ENCODE peak calls at places on chromosomes 6 and 20, in five cellular contexts. M, P, B, U and X are unnamed samples.
A peak's percentile ranks its signal among the peaks of the same experiment; 100 is the strongest.

GRCh38 chr6:79467716-79468115 is 69.5 kb downstream of the LCA5 start:
- DNase-seq in B (no peak), M (no peak), U (no peak), P (no peak), X (no peak)

GRCh38 chr6:74764486-74764885 is 441.4 kb downstream of the COL12A1 start:
- DNase-seq in M (no peak), U (no peak), P (no peak), B (no peak), X (no peak)

GRCh38 chr6:144899161-144899560 is 614.0 kb downstream of the UTRN start:
- DNase-seq in M (no peak), U (no peak), P (no peak), B (no peak), X (no peak)

GRCh38 chr20:45945678-45946148 is 11.2 kb downstream of the PCIF1 start:
- DNase-seq in U (no peak), B (peak; percentile 86), M (no peak), P (no peak), X (no peak)

GRCh38 chr20:38932457-38933120 is 6.4 kb downstream of the FAM83D start:
- DNase-seq in P (no peak), U (no peak), M (no peak), B (no peak), X (no peak)

GRCh38 chr6:62371840-62372239 is 85.8 kb upstream of the KHDRBS2 start:
- DNase-seq in M (no peak), B (no peak), U (no peak), P (no peak), X (no peak)

GRCh38 chr20:46509523-46509922 is 3.8 kb downstream of the ZNF334 start:
- DNase-seq in M (no peak), U (no peak), B (no peak), P (no peak), X (no peak)

GRCh38 chr20:58646703-58647102 is 4.4 kb upstream of the STX16 start:
- DNase-seq in P (no peak), M (no peak), B (peak; percentile 30), U (no peak), X (no peak)

GRCh38 chr6:13327691-13328075 is 654 bp downstream of the TBC1D7 start:
- DNase-seq in U (no peak), M (no peak), P (no peak), B (no peak), X (peak; percentile 35)

GRCh38 chr6:167401525-167402194 is 76.8 kb downstream of the TTLL2 start:
- DNase-seq in U (no peak), M (peak; percentile 21), P (no peak), B (no peak), X (no peak)

GRCh38 chr6:12709116-12709515 is 7.5 kb upstream of the PHACTR1 start:
- DNase-seq in M (no peak), B (no peak), P (no peak), U (no peak), X (no peak)

GRCh38 chr20:17871861-17872260 is 96.7 kb downstream of the SNX5 start:
- DNase-seq in P (no peak), B (no peak), M (no peak), U (no peak), X (no peak)

GRCh38 chr6:140623498-140623897 is 1249.0 kb upstream of the CITED2 start:
- DNase-seq in B (no peak), M (no peak), P (no peak), U (no peak), X (no peak)

GRCh38 chr6:129312865-129313264 is 397.1 kb downstream of the ARHGAP18 start:
- DNase-seq in M (no peak), B (no peak), P (no peak), U (no peak), X (no peak)

GRCh38 chr6:2891768-2892170 is 11.3 kb downstream of the SERPINB9 start:
- DNase-seq in P (no peak), B (no peak), U (peak; percentile 79), M (peak; percentile 93), X (no peak)

GRCh38 chr6:100426689-100427338 is 37.9 kb downstream of the SIM1 start:
- DNase-seq in M (no peak), P (no peak), B (no peak), U (no peak), X (peak; percentile 22)

DNA sequence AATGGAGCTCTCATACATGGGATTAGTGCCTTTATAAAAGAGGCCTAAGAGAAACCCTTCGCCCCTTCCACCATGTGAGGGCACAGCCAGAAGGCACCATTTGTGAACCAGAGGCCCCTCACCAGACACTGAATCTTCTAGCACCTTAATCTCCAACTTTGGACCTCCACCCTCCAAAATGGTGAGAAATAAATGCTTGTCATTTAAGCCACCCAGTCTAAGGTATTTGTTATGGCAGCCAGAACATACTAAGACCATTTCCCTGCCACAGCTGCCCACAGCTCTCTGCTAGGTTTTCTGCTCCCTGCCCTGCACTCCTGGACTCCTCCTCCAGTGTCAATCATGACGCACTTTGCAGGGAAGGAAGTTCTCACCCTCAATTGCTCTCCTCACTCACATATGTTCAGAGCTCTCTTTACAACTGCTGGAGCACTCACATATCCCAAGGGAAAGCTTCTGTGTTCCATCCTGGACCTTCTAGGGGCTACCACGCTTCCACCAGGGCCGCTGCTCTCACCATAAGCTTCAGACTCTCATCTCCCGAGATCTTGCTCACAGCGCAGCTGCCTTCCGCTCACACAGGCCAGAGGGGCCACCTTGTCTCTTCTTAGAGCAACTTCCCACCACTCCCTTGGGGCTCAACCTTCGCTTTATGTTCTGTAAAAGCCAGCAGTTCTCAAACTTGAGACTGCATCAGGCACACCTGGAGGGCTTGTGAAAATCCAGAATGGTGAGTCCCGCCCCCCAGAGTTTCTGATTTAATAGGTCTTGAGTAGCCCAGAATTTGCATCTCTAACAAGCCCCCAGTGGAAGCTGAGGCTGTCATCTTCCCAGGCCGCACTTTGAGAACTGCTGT is 1.6 kb upstream of the LY86 start:
- DNase-seq in U (peak; percentile 24), B (no peak), M (no peak), P (no peak), X (no peak)
- H3K4me1 ChIP-seq in U (peaks cover 39% of the 10 kb centered on the region), B (no peaks in the 10 kb centered on the region), M (no peaks in the 10 kb centered on the region), P (no peaks in the 10 kb centered on the region), X (no peaks in the 10 kb centered on the region)

DNA sequence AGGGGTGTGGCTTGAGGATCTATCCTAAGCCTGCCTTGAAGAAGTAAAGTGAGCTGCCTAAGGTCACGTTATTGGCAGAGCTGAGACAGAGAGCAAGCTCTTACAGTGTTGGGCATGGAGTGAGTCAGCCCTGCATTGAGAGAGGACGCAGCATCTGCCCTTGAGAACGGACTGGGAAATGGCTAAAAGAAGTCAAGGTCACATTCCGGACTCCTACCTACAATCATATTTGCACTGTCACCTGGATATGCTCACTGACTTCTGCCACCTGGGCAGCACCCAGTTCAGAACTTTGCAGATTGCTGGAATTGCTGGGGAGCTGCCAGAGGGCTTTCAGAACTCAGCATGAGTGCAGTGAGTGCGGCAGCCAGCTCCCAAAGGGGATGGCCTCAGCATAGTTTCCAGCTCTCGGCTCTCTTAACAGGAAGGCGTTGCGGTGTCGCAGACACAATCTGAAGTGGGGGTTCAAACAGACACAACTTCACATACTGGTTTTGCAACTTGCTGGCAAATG is 199.3 kb upstream of the SGK1 start:
- DNase-seq in B (no peak), P (peak; percentile 80), M (no peak), U (no peak), X (no peak)
- H3K36me3 ChIP-seq in B (no peaks in the 10 kb centered on the region), P (no peaks in the 10 kb centered on the region), M (no peaks in the 10 kb centered on the region), U (no peaks in the 10 kb centered on the region), X (no peaks in the 10 kb centered on the region)

GRCh38 chr20:23153696-23154341 is 67.7 kb upstream of the CD93 start:
- DNase-seq in M (no peak), U (no peak), P (no peak), B (no peak), X (no peak)

GRCh38 chr20:23151885-23152284 is 65.8 kb upstream of the CD93 start:
- DNase-seq in P (no peak), M (no peak), U (no peak), B (no peak), X (no peak)

GRCh38 chr20:23151008-23151703 is 65.0 kb upstream of the CD93 start:
- DNase-seq in B (no peak), U (no peak), P (no peak), M (no peak), X (no peak)

GRCh38 chr20:23152308-23152892 is 66.3 kb upstream of the CD93 start:
- DNase-seq in P (peak; percentile 91), B (no peak), U (no peak), M (peak; percentile 80), X (no peak)

DNA sequence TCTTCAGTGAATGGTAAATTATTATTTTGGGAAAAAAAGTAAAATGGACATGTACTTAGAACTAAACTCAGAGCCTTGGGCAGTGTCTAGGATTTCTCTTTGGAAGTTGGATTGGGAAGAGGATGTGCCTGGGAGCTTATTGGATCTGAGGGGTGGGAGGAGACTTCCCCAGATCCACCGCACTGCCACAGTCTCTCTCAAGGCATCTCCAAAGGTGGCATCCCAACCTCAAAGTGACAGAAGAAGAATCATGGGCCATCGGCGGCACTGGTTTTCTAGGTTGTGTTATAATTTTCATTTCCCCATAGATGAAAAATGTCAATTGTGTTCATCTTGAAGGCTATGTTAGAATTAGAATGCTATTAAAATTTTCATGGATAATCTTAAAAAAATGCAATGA is 66.8 kb upstream of the CD93 start:
- DNase-seq in B (no peak), M (no peak), P (no peak), U (no peak), X (no peak)
- H3K4me1 ChIP-seq in B (peaks cover 57% of the 10 kb centered on the region), M (peaks cover 39% of the 10 kb centered on the region), P (peaks cover 45% of the 10 kb centered on the region), U (no peaks in the 10 kb centered on the region), X (no peaks in the 10 kb centered on the region)

GRCh38 chr20:34285450-34285849 is 17.7 kb downstream of the AHCY start:
- DNase-seq in U (no peak), M (no peak), B (no peak), P (no peak), X (no peak)
- H3K36me3 ChIP-seq in U (no peaks in the 10 kb centered on the region), M (peaks cover 39% of the 10 kb centered on the region), B (peaks cover 100% of the 10 kb centered on the region), P (peaks cover 66% of the 10 kb centered on the region), X (peaks cover 93% of the 10 kb centered on the region)

GRCh38 chr20:53865905-53866786 is 204.2 kb downstream of the BCAS1 start:
- DNase-seq in M (peak; percentile 94), B (no peak), U (peak; percentile 30), P (peak; percentile 50), X (peak; percentile 74)
- H3K4me1 ChIP-seq in M (peaks cover 60% of the 10 kb centered on the region), B (peaks cover 58% of the 10 kb centered on the region), U (peaks cover 49% of the 10 kb centered on the region), P (peaks cover 42% of the 10 kb centered on the region), X (peaks cover 58% of the 10 kb centered on the region)

GRCh38 chr6:15522026-15522425 is 140.8 kb downstream of the DTNBP1 start:
- DNase-seq in B (no peak), P (no peak), U (no peak), M (no peak), X (no peak)

GRCh38 chr6:15523679-15524630 is 138.9 kb downstream of the DTNBP1 start:
- DNase-seq in M (no peak), U (no peak), B (no peak), P (no peak), X (no peak)

GRCh38 chr6:15521516-15521915 is 141.3 kb downstream of the DTNBP1 start:
- DNase-seq in B (no peak), M (no peak), P (no peak), U (no peak), X (no peak)

GRCh38 chr6:15522856-15523529 is 139.8 kb downstream of the DTNBP1 start:
- DNase-seq in B (no peak), M (no peak), U (no peak), P (no peak), X (no peak)

GRCh38 chr6:15522427-15522826 is 140.4 kb downstream of the DTNBP1 start:
- DNase-seq in B (no peak), U (no peak), P (no peak), M (no peak), X (no peak)
- H3K36me3 ChIP-seq in B (peaks cover 15% of the 10 kb centered on the region), U (no peaks in the 10 kb centered on the region), P (peaks cover 18% of the 10 kb centered on the region), M (no peaks in the 10 kb centered on the region), X (peaks cover 23% of the 10 kb centered on the region)